ENCODE peak calls at places on chromosomes 2 and 18, in eight cellular contexts. G is MM.1S; Q is omental fat pad; B is CD8-positive, alpha-beta T cell; V is WTC11; Y is tibial artery; A is HFFc6; Z is type B pancreatic cell. J is an unnamed sample.

GRCh38 chr18:24016643-24017042 is 2.1 kb downstream of the TTC39C start:
- DNase-seq in G (no peak), Q (no peak), B (no peak), V (no peak), Y (no peak), A (no peak), Z (no peak), J (peak)

GRCh38 chr18:8990276-8991031 is 112.0 kb upstream of the NDUFV2 start:
- DNase-seq in G (no peak), Q (no peak), B (no peak), V (no peak), Y (no peak), A (no peak), Z (no peak), J (peak)

GRCh38 chr2:236628981-236629605 is 59.5 kb downstream of the ACKR3 start:
- DNase-seq in G (no peak), Q (no peak), B (no peak), V (no peak), Y (no peak), A (no peak), Z (no peak), J (no peak)

GRCh38 chr2:166361351-166362153 is 14.2 kb downstream of the SCN9A start:
- DNase-seq in G (peak), Q (no peak), B (no peak), V (no peak), Y (no peak), A (peak), Z (no peak), J (peak)

GRCh38 chr18:45049548-45050307 is 369.0 kb downstream of the SETBP1 start:
- DNase-seq in G (no peak), Q (no peak), B (no peak), V (no peak), Y (no peak), A (no peak), Z (no peak), J (peak)

GRCh38 chr2:225894240-225894980 is 494.9 kb downstream of the NYAP2 start:
- DNase-seq in G (no peak), Q (no peak), B (no peak), V (no peak), Y (no peak), A (peak), Z (no peak), J (peak)

GRCh38 chr2:42170619-42171395 is 1.7 kb downstream of the EML4 start:
- DNase-seq in G (peak), Q (no peak), B (no peak), V (no peak), Y (no peak), A (no peak), Z (no peak), J (no peak)

GRCh38 chr2:119062179-119062578 is 96.4 kb downstream of the C1QL2 start:
- DNase-seq in G (no peak), Q (no peak), B (no peak), V (no peak), Y (no peak), A (no peak), Z (no peak), J (no peak)

GRCh38 chr2:200335657-200336056 is 29.2 kb downstream of the SPATS2L start:
- DNase-seq in G (no peak), Q (no peak), B (no peak), V (no peak), Y (no peak), A (no peak), Z (no peak), J (no peak)

GRCh38 chr2:188519133-188519532 is 227.5 kb downstream of the GULP1 start:
- DNase-seq in G (no peak), Q (no peak), B (no peak), V (no peak), Y (no peak), A (peak), Z (no peak), J (peak)

GRCh38 chr18:70576281-70577022 is 287.6 kb downstream of the SOCS6 start:
- DNase-seq in G (no peak), Q (no peak), B (no peak), V (no peak), Y (no peak), A (no peak), Z (no peak), J (no peak)

GRCh38 chr2:162118166-162119031 is 33.6 kb downstream of the GCG start:
- DNase-seq in G (no peak), Q (no peak), B (no peak), V (no peak), Y (no peak), A (peak), Z (no peak), J (peak)

GRCh38 chr2:65661980-65662653 is 229.7 kb upstream of the SPRED2 start:
- DNase-seq in G (no peak), Q (no peak), B (no peak), V (no peak), Y (no peak), A (no peak), Z (no peak), J (no peak)

GRCh38 chr2:182543746-182544525 is 117.1 kb upstream of the PDE1A start:
- DNase-seq in G (no peak), Q (no peak), B (no peak), V (no peak), Y (no peak), A (no peak), Z (no peak), J (no peak)

GRCh38 chr2:20961858-20962257 is 82.0 kb downstream of the APOB start:
- DNase-seq in G (no peak), Q (no peak), B (no peak), V (no peak), Y (peak), A (no peak), Z (no peak), J (peak)

GRCh38 chr2:111522231-111522768 is 361.7 kb downstream of the ANAPC1 start:
- DNase-seq in G (no peak), Q (no peak), B (no peak), V (no peak), Y (no peak), A (no peak), Z (no peak), J (peak)

GRCh38 chr2:234427081-234428058 is 69.5 kb downstream of the ARL4C start:
- DNase-seq in G (no peak), Q (no peak), B (no peak), V (peak), Y (no peak), A (peak), Z (no peak), J (peak)

GRCh38 chr2:68432696-68433658 is 34.1 kb downstream of the FBXO48 start:
- DNase-seq in G (no peak), Q (no peak), B (no peak), V (no peak), Y (no peak), A (no peak), Z (no peak), J (no peak)

GRCh38 chr2:238879020-238879419 is 31.1 kb downstream of the TWIST2 start:
- DNase-seq in G (no peak), Q (no peak), B (no peak), V (no peak), Y (no peak), A (no peak), Z (no peak), J (no peak)

GRCh38 chr2:189654641-189655040 is 6.6 kb upstream of the ASNSD1 start:
- DNase-seq in G (no peak), Q (no peak), B (no peak), V (no peak), Y (no peak), A (no peak), Z (no peak), J (no peak)

GRCh38 chr2:43174368-43175186 is 51.8 kb downstream of the ZFP36L2 start:
- DNase-seq in G (peak), Q (no peak), B (peak), V (no peak), Y (peak), A (no peak), Z (no peak), J (no peak)

GRCh38 chr2:61898810-61899209 is 6.7 kb upstream of the COMMD1 start:
- DNase-seq in G (peak), Q (no peak), B (no peak), V (no peak), Y (no peak), A (no peak), Z (no peak), J (peak)

GRCh38 chr2:204219196-204219595 is 282.6 kb downstream of the ICOS start:
- DNase-seq in G (no peak), Q (no peak), B (no peak), V (no peak), Y (no peak), A (no peak), Z (no peak), J (no peak)

DNA sequence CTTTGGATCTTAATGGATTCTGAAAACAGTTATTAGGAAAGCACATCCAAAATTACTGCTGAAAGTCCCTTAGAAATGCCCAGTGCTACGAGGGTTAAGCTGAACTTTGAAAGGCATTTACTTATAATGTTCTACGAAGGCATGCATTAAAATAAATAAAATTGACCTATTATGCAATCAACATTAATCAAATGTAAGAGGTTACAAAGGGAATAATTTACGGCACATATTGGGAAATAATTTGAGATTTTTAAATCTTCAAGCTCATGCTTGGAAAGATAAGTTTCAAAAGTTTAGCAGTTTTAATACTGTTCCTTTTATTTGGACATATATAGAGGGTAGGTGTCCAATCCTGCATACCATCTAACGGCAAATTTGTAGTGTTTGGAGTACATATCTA is 1564.1 kb upstream of the DDX18 start:
- DNase-seq in G (no peak), Q (no peak), B (no peak), V (no peak), Y (no peak), A (no peak), Z (no peak), J (no peak)
- TF ChIP-seq CTCF in G (no peak), Q (no peak), B (no peak), V (no peak), Y (no peak), A (no peak), Z (no peak), J (no peak)

GRCh38 chr2:207256476-207257207 is 90.9 kb upstream of the KLF7 start:
- DNase-seq in G (no peak), Q (no peak), B (no peak), V (no peak), Y (no peak), A (peak), Z (no peak), J (no peak)
- TF ChIP-seq CTCF in G (no peak), Q (no peak), B (no peak), V (no peak), Y (no peak), A (no peak), Z (no peak), J (no peak)

DNA sequence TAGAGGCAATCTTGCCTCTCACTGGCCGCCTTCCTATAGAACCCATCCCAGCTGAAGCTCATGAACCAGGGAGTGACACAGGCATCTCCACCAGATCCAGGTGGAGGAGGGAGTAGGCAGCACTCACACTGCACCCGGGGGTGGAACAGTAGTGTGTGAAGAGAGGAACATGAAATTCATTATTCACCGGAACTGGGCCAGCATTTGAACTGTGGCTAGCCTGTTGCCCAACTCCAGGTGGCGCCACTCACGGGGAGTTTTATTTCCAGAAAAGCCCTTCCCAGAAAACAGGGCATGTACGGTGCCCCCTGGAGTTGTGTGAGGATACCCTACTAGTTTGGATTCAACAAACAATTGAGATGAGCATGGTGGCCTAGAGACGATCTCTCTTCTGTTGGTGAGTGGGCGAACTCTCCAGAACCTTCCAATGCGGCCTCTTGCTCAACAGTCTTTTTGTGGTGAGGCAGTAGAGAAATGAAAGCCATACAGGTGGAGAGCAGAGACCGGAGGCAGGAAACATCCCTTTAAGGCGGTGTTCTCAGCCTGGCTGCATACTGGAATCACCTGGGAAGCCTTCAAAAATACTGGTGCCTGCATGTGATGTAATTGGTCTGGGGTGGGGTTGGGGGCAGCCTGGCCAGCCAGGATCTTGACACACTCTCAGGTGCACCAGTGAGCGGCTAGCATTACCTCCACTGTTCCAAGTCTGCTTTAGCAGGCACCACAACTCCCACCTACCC is 73.5 kb upstream of the NEDD4L start:
- DNase-seq in G (no peak), Q (no peak), B (no peak), V (peak), Y (no peak), A (no peak), Z (no peak), J (no peak)
- TF ChIP-seq CTCF in G (peak), Q (no peak), B (no peak), V (peak), Y (no peak), A (peak), Z (peak), J (peak)

GRCh38 chr2:31547485-31547884 is 33.3 kb downstream of the SRD5A2 start:
- DNase-seq in G (no peak), Q (no peak), B (no peak), V (no peak), Y (no peak), A (no peak), Z (no peak), J (no peak)
- TF ChIP-seq CTCF in G (no peak), Q (no peak), B (no peak), V (no peak), Y (no peak), A (no peak), Z (no peak), J (no peak)

GRCh38 chr2:79666430-79666829 is 153.6 kb downstream of the CTNNA2 start:
- DNase-seq in G (no peak), Q (no peak), B (no peak), V (no peak), Y (no peak), A (no peak), Z (no peak), J (no peak)

DNA sequence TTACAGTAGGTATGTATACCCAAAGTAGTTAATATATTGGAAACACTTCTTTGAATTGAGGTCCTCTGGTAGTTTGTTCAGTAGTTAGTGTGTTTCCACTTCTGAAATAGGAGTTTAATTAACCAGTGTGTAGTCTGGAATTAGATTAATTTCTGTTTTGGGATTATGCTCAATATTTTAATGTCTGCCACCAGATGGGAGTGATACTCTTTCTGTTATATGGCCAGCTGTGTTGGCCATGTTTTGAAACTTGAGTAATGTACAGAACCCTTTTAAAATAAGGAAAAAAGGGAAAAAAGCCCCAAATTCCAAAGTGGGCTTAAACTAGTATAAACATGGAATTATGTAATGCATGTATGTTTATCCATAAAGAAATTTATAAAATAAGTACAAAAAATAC is 147.7 kb downstream of the CTNNA2 start:
- DNase-seq in G (no peak), Q (no peak), B (no peak), V (no peak), Y (no peak), A (peak), Z (no peak), J (no peak)
- TF ChIP-seq CTCF in G (no peak), Q (no peak), B (no peak), V (no peak), Y (no peak), A (peak), Z (no peak), J (no peak)

GRCh38 chr18:1663879-1664705 is 759.4 kb downstream of the ADCYAP1 start:
- DNase-seq in G (peak), Q (peak), B (no peak), V (peak), Y (peak), A (no peak), Z (no peak), J (no peak)
- TF ChIP-seq CTCF in G (peak), Q (no peak), B (no peak), V (peak), Y (peak), A (peak), Z (peak), J (peak)

GRCh38 chr2:240170354-240170735 is 29.9 kb upstream of the OTOS start:
- DNase-seq in G (no peak), Q (no peak), B (no peak), V (no peak), Y (no peak), A (no peak), Z (no peak), J (no peak)
- TF ChIP-seq CTCF in G (no peak), Q (no peak), B (no peak), V (no peak), Y (no peak), A (no peak), Z (peak), J (no peak)

J was measured in foreskin fibroblast.